ENCODE peak calls at places on chromosomes 5 and 9, in six cellular contexts. One of them, this sample, is unnamed.
A peak's percentile ranks its signal among the peaks of the same experiment; 100 is the strongest.

GRCh38 chr5:125002727-125003598 is 256.5 kb upstream of the ZNF608 start:
- DNase-seq in K562: no peak
- DNase-seq in suprapubic skin: no peak
- DNase-seq in sigmoid colon: no peak
- DNase-seq in transverse colon: no peak
- DNase-seq in HCT116: no peak
- DNase-seq in this sample: no peak

GRCh38 chr5:157568717-157569116 is 6.9 kb downstream of the ADAM19 start:
- DNase-seq in K562: no peak
- DNase-seq in suprapubic skin: no peak
- DNase-seq in sigmoid colon: no peak
- DNase-seq in transverse colon: no peak
- DNase-seq in HCT116: no peak
- DNase-seq in this sample: no peak

GRCh38 chr5:149083846-149084245 is 21.0 kb upstream of the SH3TC2 start:
- DNase-seq in K562: no peak
- DNase-seq in suprapubic skin: no peak
- DNase-seq in sigmoid colon: no peak
- DNase-seq in transverse colon: no peak
- DNase-seq in HCT116: no peak
- DNase-seq in this sample: no peak

GRCh38 chr9:69532359-69532758 is 139.8 kb downstream of the APBA1 start:
- DNase-seq in K562: no peak
- DNase-seq in suprapubic skin: no peak
- DNase-seq in sigmoid colon: no peak
- DNase-seq in transverse colon: no peak
- DNase-seq in HCT116: no peak
- DNase-seq in this sample: no peak

GRCh38 chr5:163565931-163566608 is 60.7 kb downstream of the MAT2B start:
- DNase-seq in K562: no peak
- DNase-seq in suprapubic skin: no peak
- DNase-seq in sigmoid colon: no peak
- DNase-seq in transverse colon: peak; percentile 15
- DNase-seq in HCT116: no peak
- DNase-seq in this sample: peak; percentile 21

GRCh38 chr5:74529101-74529500 is 111.4 kb downstream of the ENC1 start:
- DNase-seq in K562: no peak
- DNase-seq in suprapubic skin: no peak
- DNase-seq in sigmoid colon: no peak
- DNase-seq in transverse colon: no peak
- DNase-seq in HCT116: no peak
- DNase-seq in this sample: no peak

GRCh38 chr5:88325868-88326267 is 57.2 kb upstream of the TMEM161B start:
- DNase-seq in K562: no peak
- DNase-seq in suprapubic skin: no peak
- DNase-seq in sigmoid colon: no peak
- DNase-seq in transverse colon: no peak
- DNase-seq in HCT116: no peak
- DNase-seq in this sample: no peak

GRCh38 chr5:128782446-128782845 is 182.8 kb upstream of the SLC27A6 start:
- DNase-seq in K562: no peak
- DNase-seq in suprapubic skin: no peak
- DNase-seq in sigmoid colon: peak; percentile 84
- DNase-seq in transverse colon: peak; percentile 14
- DNase-seq in HCT116: peak; percentile 12
- DNase-seq in this sample: no peak

GRCh38 chr5:122229551-122229950 is 82.5 kb upstream of the SNCAIP start:
- DNase-seq in K562: no peak
- DNase-seq in suprapubic skin: no peak
- DNase-seq in sigmoid colon: no peak
- DNase-seq in transverse colon: no peak
- DNase-seq in HCT116: no peak
- DNase-seq in this sample: no peak

GRCh38 chr5:158739941-158740340 is 359.8 kb downstream of the EBF1 start:
- DNase-seq in K562: no peak
- DNase-seq in suprapubic skin: no peak
- DNase-seq in sigmoid colon: no peak
- DNase-seq in transverse colon: no peak
- DNase-seq in HCT116: no peak
- DNase-seq in this sample: no peak

GRCh38 chr9:3410461-3410860 is 115.3 kb downstream of the RFX3 start:
- DNase-seq in K562: no peak
- DNase-seq in suprapubic skin: no peak
- DNase-seq in sigmoid colon: no peak
- DNase-seq in transverse colon: no peak
- DNase-seq in HCT116: no peak
- DNase-seq in this sample: no peak

GRCh38 chr5:60403343-60404006 is 296.5 kb downstream of the DEPDC1B start:
- DNase-seq in K562: no peak
- DNase-seq in suprapubic skin: no peak
- DNase-seq in sigmoid colon: no peak
- DNase-seq in transverse colon: no peak
- DNase-seq in HCT116: no peak
- DNase-seq in this sample: no peak

GRCh38 chr5:95526871-95527270 is 27.9 kb downstream of the SKIC3 start:
- DNase-seq in K562: no peak
- DNase-seq in suprapubic skin: no peak
- DNase-seq in sigmoid colon: no peak
- DNase-seq in transverse colon: no peak
- DNase-seq in HCT116: no peak
- DNase-seq in this sample: no peak

GRCh38 chr9:77562021-77562748 is 85.9 kb downstream of the GNA14 start:
- DNase-seq in K562: no peak
- DNase-seq in suprapubic skin: no peak
- DNase-seq in sigmoid colon: no peak
- DNase-seq in transverse colon: no peak
- DNase-seq in HCT116: no peak
- DNase-seq in this sample: no peak

GRCh38 chr5:43661102-43661501 is 58.1 kb downstream of the NNT start:
- DNase-seq in K562: no peak
- DNase-seq in suprapubic skin: no peak
- DNase-seq in sigmoid colon: no peak
- DNase-seq in transverse colon: no peak
- DNase-seq in HCT116: peak; percentile 35
- DNase-seq in this sample: no peak

GRCh38 chr9:76441551-76442322 is 17.2 kb upstream of the GCNT1 start:
- DNase-seq in K562: no peak
- DNase-seq in suprapubic skin: no peak
- DNase-seq in sigmoid colon: no peak
- DNase-seq in transverse colon: no peak
- DNase-seq in HCT116: no peak
- DNase-seq in this sample: no peak

GRCh38 chr5:114412509-114413171 is 50.8 kb downstream of the KCNN2 start:
- DNase-seq in K562: no peak
- DNase-seq in suprapubic skin: no peak
- DNase-seq in sigmoid colon: no peak
- DNase-seq in transverse colon: no peak
- DNase-seq in HCT116: peak; percentile 12
- DNase-seq in this sample: no peak

GRCh38 chr5:172274951-172275753 is 8.4 kb downstream of the UBTD2 start:
- DNase-seq in K562: no peak
- DNase-seq in suprapubic skin: no peak
- DNase-seq in sigmoid colon: no peak
- DNase-seq in transverse colon: no peak
- DNase-seq in HCT116: no peak
- DNase-seq in this sample: no peak

GRCh38 chr9:114718801-114719221 is 36.8 kb upstream of the TEX48 start:
- DNase-seq in K562: peak; percentile 17
- DNase-seq in suprapubic skin: no peak
- DNase-seq in sigmoid colon: no peak
- DNase-seq in transverse colon: peak; percentile 35
- DNase-seq in HCT116: peak; percentile 88
- DNase-seq in this sample: no peak

GRCh38 chr5:34923694-34924461 is 5.5 kb upstream of the DNAJC21 start:
- DNase-seq in K562: peak; percentile 54
- DNase-seq in suprapubic skin: no peak
- DNase-seq in sigmoid colon: no peak
- DNase-seq in transverse colon: no peak
- DNase-seq in HCT116: peak; percentile 74
- DNase-seq in this sample: peak; percentile 52

GRCh38 chr5:26791021-26791420 is 247.4 kb downstream of the CDH9 start:
- DNase-seq in K562: no peak
- DNase-seq in suprapubic skin: no peak
- DNase-seq in sigmoid colon: no peak
- DNase-seq in transverse colon: no peak
- DNase-seq in HCT116: no peak
- DNase-seq in this sample: no peak

GRCh38 chr9:134488901-134489280 is 152.7 kb upstream of the COL5A1 start:
- DNase-seq in K562: no peak
- DNase-seq in suprapubic skin: peak; percentile 72
- DNase-seq in sigmoid colon: peak; percentile 40
- DNase-seq in transverse colon: no peak
- DNase-seq in HCT116: no peak
- DNase-seq in this sample: no peak

GRCh38 chr5:67607958-67608357 is 411.4 kb upstream of the CD180 start:
- DNase-seq in K562: no peak
- DNase-seq in suprapubic skin: no peak
- DNase-seq in sigmoid colon: no peak
- DNase-seq in transverse colon: no peak
- DNase-seq in HCT116: no peak
- DNase-seq in this sample: no peak

GRCh38 chr5:140131967-140132409 is 6.3 kb downstream of the IGIP start:
- DNase-seq in K562: no peak
- DNase-seq in suprapubic skin: no peak
- DNase-seq in sigmoid colon: no peak
- DNase-seq in transverse colon: no peak
- DNase-seq in HCT116: peak; percentile 33
- DNase-seq in this sample: no peak

DNA sequence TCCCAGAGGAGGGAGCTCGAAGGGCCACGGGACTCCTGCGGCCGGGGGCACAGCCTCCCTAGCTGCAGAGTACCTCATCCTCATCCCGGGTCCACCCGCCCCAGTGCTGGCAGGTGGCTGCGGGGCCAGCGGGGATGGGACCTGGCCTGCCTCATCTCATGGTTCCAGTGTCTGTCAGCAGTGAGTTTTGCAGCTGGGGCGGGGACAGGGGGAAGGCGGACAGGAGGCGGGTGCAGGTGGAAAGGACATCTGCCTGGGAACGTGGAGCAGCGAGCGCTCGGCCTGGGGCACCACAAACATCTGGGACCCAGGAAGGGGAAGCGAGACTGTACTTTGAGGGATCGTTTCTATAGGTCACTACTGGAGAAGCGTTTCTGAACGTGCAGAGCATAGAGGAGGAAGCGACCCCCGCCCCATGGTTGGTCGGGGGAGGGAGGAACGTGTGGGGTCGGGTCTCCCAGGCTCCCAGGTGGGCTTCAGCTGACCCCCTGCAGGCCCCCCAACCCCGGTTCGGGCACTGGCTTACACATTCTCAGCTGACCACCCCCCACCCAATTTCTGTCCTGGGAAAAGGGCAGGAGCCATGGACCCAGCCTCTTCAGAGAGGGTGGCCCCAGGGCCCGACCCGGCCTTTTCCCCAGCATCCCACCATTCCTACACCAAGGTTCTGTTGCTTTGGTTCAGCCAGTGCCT is 56.5 kb upstream of the NOTCH1 start:
- DNase-seq in K562: no peak
- DNase-seq in suprapubic skin: no peak
- DNase-seq in sigmoid colon: no peak
- DNase-seq in transverse colon: no peak
- DNase-seq in HCT116: no peak
- DNase-seq in this sample: no peak
- H3K27ac ChIP-seq in K562: no peak overlapping the region
- H3K27ac ChIP-seq in suprapubic skin: no peak overlapping the region
- H3K27ac ChIP-seq in sigmoid colon: no peak overlapping the region
- H3K27ac ChIP-seq in transverse colon: peak overlapping the region; percentile 89
- H3K27ac ChIP-seq in HCT116: no peak overlapping the region
- H3K27ac ChIP-seq in this sample: peak overlapping the region; percentile 76

GRCh38 chr9:137759117-137759516 is 118.5 kb upstream of the CACNA1B start:
- DNase-seq in K562: no peak
- DNase-seq in suprapubic skin: no peak
- DNase-seq in sigmoid colon: peak; percentile 46
- DNase-seq in transverse colon: no peak
- DNase-seq in HCT116: no peak
- DNase-seq in this sample: no peak
- TF ChIP-seq POLR2AphosphoS5 in K562: no peak
- TF ChIP-seq POLR2AphosphoS5 in suprapubic skin: no peak
- TF ChIP-seq POLR2AphosphoS5 in sigmoid colon: no peak
- TF ChIP-seq POLR2AphosphoS5 in transverse colon: no peak
- TF ChIP-seq POLR2AphosphoS5 in HCT116: no peak
- TF ChIP-seq POLR2AphosphoS5 in this sample: no peak

GRCh38 chr5:134512661-134512999 is 12.8 kb upstream of the JADE2 start:
- DNase-seq in K562: no peak
- DNase-seq in suprapubic skin: no peak
- DNase-seq in sigmoid colon: no peak
- DNase-seq in transverse colon: no peak
- DNase-seq in HCT116: no peak
- DNase-seq in this sample: no peak

GRCh38 chr5:134508521-134509195 is 16.8 kb upstream of the JADE2 start:
- DNase-seq in K562: no peak
- DNase-seq in suprapubic skin: no peak
- DNase-seq in sigmoid colon: peak; percentile 35
- DNase-seq in transverse colon: no peak
- DNase-seq in HCT116: no peak
- DNase-seq in this sample: no peak

GRCh38 chr5:134511796-134512660 is 13.4 kb upstream of the JADE2 start:
- DNase-seq in K562: peak; percentile 52
- DNase-seq in suprapubic skin: peak; percentile 86
- DNase-seq in sigmoid colon: peak; percentile 94
- DNase-seq in transverse colon: peak; percentile 73
- DNase-seq in HCT116: no peak
- DNase-seq in this sample: no peak

GRCh38 chr5:134509308-134510040 is 16.0 kb upstream of the JADE2 start:
- DNase-seq in K562: no peak
- DNase-seq in suprapubic skin: no peak
- DNase-seq in sigmoid colon: peak; percentile 26
- DNase-seq in transverse colon: no peak
- DNase-seq in HCT116: peak; percentile 87
- DNase-seq in this sample: peak; percentile 44

GRCh38 chr5:134510970-134511795 is 14.3 kb upstream of the JADE2 start:
- DNase-seq in K562: no peak
- DNase-seq in suprapubic skin: no peak
- DNase-seq in sigmoid colon: no peak
- DNase-seq in transverse colon: no peak
- DNase-seq in HCT116: no peak
- DNase-seq in this sample: peak; percentile 27
- H3K27ac ChIP-seq in K562: peak overlapping the region; percentile 57
- H3K27ac ChIP-seq in suprapubic skin: peak overlapping the region; percentile 31
- H3K27ac ChIP-seq in sigmoid colon: peak overlapping the region; percentile 46
- H3K27ac ChIP-seq in transverse colon: peak overlapping the region; percentile 54
- H3K27ac ChIP-seq in HCT116: peak overlapping the region; percentile 98
- H3K27ac ChIP-seq in this sample: peak overlapping the region; percentile 32

DNA sequence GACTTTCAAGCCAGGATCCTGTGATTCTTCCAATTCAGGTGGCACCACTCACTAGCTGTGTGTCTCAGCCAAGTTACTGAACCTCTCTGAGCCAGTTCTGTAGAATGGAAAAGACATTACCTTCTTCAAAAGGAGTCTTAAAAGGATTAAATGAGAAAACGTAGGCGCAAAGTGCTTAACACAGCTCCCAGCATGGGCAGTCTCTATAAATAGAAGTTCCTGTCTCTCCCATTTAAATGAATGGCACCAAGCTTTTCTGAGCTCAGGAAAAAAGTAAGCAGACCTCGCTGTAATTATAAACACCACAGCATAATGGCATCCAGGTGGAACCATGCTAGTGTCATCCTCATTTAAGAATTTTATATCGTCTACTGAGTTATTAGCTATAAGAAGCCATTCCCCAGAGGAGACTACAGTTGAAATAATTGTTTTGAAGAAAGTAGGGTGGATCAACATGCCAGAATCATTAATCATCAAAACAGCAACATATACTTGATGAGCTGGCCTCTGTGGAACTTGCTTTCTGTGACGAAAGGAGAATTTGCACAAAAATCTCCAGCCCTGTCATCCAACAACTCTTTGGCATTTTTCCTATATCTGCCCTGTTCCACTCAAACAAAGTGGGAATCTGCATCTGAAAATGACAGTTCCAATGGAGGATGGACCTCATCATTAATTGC is 188.9 kb downstream of the SPOCK1 start:
- DNase-seq in K562: no peak
- DNase-seq in suprapubic skin: no peak
- DNase-seq in sigmoid colon: no peak
- DNase-seq in transverse colon: no peak
- DNase-seq in HCT116: no peak
- DNase-seq in this sample: no peak
- TF ChIP-seq POLR2AphosphoS5 in K562: no peak
- TF ChIP-seq POLR2AphosphoS5 in suprapubic skin: no peak
- TF ChIP-seq POLR2AphosphoS5 in sigmoid colon: no peak
- TF ChIP-seq POLR2AphosphoS5 in transverse colon: no peak
- TF ChIP-seq POLR2AphosphoS5 in HCT116: no peak
- TF ChIP-seq POLR2AphosphoS5 in this sample: no peak

This sample was measured in upper lobe of left lung.